ENCODE peak calls at places on chromosome 1, in seven cellular contexts. T is neuronal stem cell, B is ovary, S is tibial nerve, Y is breast epithelium, A is fibroblast of lung, N is H1. H is an unnamed sample. For H3K27me3, the result is how much of the 10 kb centered on the place peaks cover.

GRCh38 chr1:159188375-159188788 is 16.3 kb upstream of the ACKR1 start:
- DNase-seq in A (peak), T (peak), S (peak), N (peak), B (peak), Y (no peak), H (peak)

GRCh38 chr1:184745929-184746583 is 8.6 kb downstream of the EDEM3 start:
- DNase-seq in Y (no peak), T (no peak), S (no peak), B (no peak), A (no peak), N (no peak), H (no peak)

GRCh38 chr1:5686925-5687706 is 305.1 kb downstream of the NPHP4 start:
- DNase-seq in A (no peak), T (no peak), Y (no peak), B (no peak), S (no peak), N (no peak), H (no peak)

GRCh38 chr1:5478156-5478695 is 514.0 kb downstream of the NPHP4 start:
- DNase-seq in Y (no peak), N (no peak), T (no peak), S (no peak), A (no peak), B (no peak), H (no peak)

GRCh38 chr1:204564835-204565234 is 48.6 kb downstream of the MDM4 start:
- DNase-seq in S (no peak), A (no peak), B (no peak), Y (no peak), T (no peak), N (no peak), H (no peak)

GRCh38 chr1:230125633-230126528 is 58.8 kb downstream of the GALNT2 start:
- DNase-seq in A (no peak), Y (no peak), B (no peak), N (no peak), S (no peak), T (no peak), H (no peak)

GRCh38 chr1:109944541-109944940 is 33.9 kb downstream of the CSF1 start:
- DNase-seq in B (no peak), N (no peak), T (no peak), A (no peak), S (no peak), Y (no peak), H (no peak)

GRCh38 chr1:231557898-231558710 is 29.6 kb downstream of the TSNAX start:
- DNase-seq in A (peak), T (no peak), N (no peak), S (no peak), Y (no peak), B (no peak), H (peak)

GRCh38 chr1:94401206-94401605 is 17.0 kb upstream of the ABCD3 start:
- DNase-seq in S (no peak), N (no peak), B (no peak), T (no peak), Y (no peak), A (no peak), H (peak)

GRCh38 chr1:77847621-77848080 is 40.8 kb upstream of the NEXN start:
- DNase-seq in A (no peak), T (no peak), N (no peak), B (no peak), Y (no peak), S (no peak), H (no peak)

GRCh38 chr1:31626451-31627202 is 9.1 kb downstream of the HCRTR1 start:
- DNase-seq in T (no peak), Y (no peak), B (peak), A (peak), S (no peak), N (no peak), H (no peak)

GRCh38 chr1:56409112-56409691 is 170.2 kb downstream of the PLPP3 start:
- DNase-seq in N (peak), T (no peak), B (no peak), Y (no peak), S (no peak), A (no peak), H (no peak)

GRCh38 chr1:76868916-76869315 is 1.6 kb downstream of the ST6GALNAC5 start:
- DNase-seq in T (peak), A (no peak), B (peak), N (no peak), Y (no peak), S (no peak), H (peak)

GRCh38 chr1:48236716-48237470 is 14.4 kb downstream of the SLC5A9 start:
- DNase-seq in N (no peak), T (peak), A (peak), Y (no peak), B (no peak), S (no peak), H (no peak)

GRCh38 chr1:2314803-2315710 is 76.3 kb downstream of the MORN1 start:
- DNase-seq in Y (no peak), N (no peak), A (peak), T (peak), S (no peak), B (peak), H (peak)

GRCh38 chr1:17655169-17655568 is 100.0 kb upstream of the ACTL8 start:
- DNase-seq in S (no peak), A (no peak), T (no peak), N (no peak), Y (no peak), B (no peak), H (no peak)

GRCh38 chr1:206451146-206451545 is 19.1 kb upstream of the IKBKE start:
- DNase-seq in Y (no peak), A (no peak), B (no peak), N (no peak), S (no peak), T (no peak), H (no peak)

GRCh38 chr1:35398739-35399138 is 130.2 kb downstream of the ZMYM4 start:
- DNase-seq in S (no peak), N (no peak), Y (no peak), B (no peak), T (no peak), A (no peak), H (no peak)

GRCh38 chr1:8495928-8496401 is 178.1 kb downstream of the SLC45A1 start:
- DNase-seq in Y (no peak), T (no peak), N (no peak), S (no peak), A (no peak), B (no peak), H (no peak)

GRCh38 chr1:36160949-36161485 is 5.1 kb downstream of the MAP7D1 start:
- DNase-seq in Y (no peak), A (peak), T (no peak), N (no peak), S (peak), B (peak), H (peak)

GRCh38 chr1:205602118-205602517 is 29.7 kb downstream of the ELK4 start:
- DNase-seq in N (no peak), T (no peak), Y (no peak), B (no peak), A (no peak), S (no peak), H (no peak)

GRCh38 chr1:56922070-56922469 is 43.7 kb downstream of the C8B start:
- DNase-seq in A (no peak), S (no peak), Y (no peak), B (no peak), T (no peak), N (no peak), H (no peak)

GRCh38 chr1:114177282-114177681 is 23.6 kb upstream of the SYT6 start:
- DNase-seq in A (no peak), T (no peak), S (peak), Y (no peak), N (no peak), B (peak), H (no peak)

GRCh38 chr1:119451158-119451557 is 36.2 kb downstream of the HSD3B2 start:
- DNase-seq in N (no peak), B (no peak), T (peak), Y (no peak), A (no peak), S (no peak), H (no peak)

GRCh38 chr1:190792873-190793272 is 315.2 kb upstream of the BRINP3 start:
- DNase-seq in S (no peak), N (no peak), A (no peak), B (no peak), Y (no peak), T (no peak), H (no peak)

GRCh38 chr1:81225769-81226602 is 574.7 kb upstream of the ADGRL2 start:
- DNase-seq in B (no peak), S (no peak), A (no peak), N (no peak), Y (no peak), T (peak), H (no peak)

GRCh38 chr1:15953791-15954201 is 22.1 kb downstream of the ZBTB17 start:
- DNase-seq in A (no peak), T (no peak), S (no peak), N (no peak), B (no peak), Y (no peak), H (no peak)

GRCh38 chr1:183970516-183971300 is 66.8 kb downstream of the COLGALT2 start:
- DNase-seq in S (no peak), B (no peak), Y (no peak), A (no peak), N (no peak), T (no peak), H (no peak)

GRCh38 chr1:36457691-36458090 is 6.5 kb downstream of the MRPS15 start:
- DNase-seq in S (no peak), A (no peak), T (no peak), Y (no peak), N (no peak), B (no peak), H (no peak)

GRCh38 chr1:79507770-79508169 is 501.2 kb upstream of the ADGRL4 start:
- DNase-seq in B (no peak), S (no peak), N (no peak), T (no peak), Y (no peak), A (no peak), H (no peak)

GRCh38 chr1:48093696-48094518 is 96.7 kb upstream of the TRABD2B start:
- DNase-seq in A (peak), S (peak), N (peak), B (peak), T (peak), Y (peak), H (peak)

GRCh38 chr1:243946946-243947345 is 96.9 kb upstream of the AKT3 start:
- DNase-seq in S (no peak), Y (no peak), N (peak), A (peak), T (no peak), B (no peak), H (no peak)

DNA sequence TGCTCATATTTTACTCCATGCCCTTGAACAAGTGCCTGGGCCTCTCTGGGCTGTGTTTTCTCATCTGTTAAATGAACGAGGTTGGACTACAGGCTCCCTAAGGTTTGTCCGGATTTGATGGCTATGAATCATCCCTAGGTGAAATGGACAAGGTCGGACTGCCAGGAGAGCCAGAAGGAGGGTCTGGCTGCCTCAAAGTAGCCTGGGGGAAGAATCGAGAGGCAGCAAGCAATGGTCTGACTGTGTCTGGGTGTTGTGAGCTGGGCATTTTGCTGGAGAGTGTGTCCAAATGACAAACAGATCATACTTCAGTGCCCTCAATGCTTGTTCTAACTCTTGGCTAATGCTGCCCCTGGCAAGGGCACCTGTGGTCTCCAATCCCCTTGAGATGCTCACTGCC is 730.9 kb downstream of the PTPRU start:
- DNase-seq in N (no peak), S (no peak), T (no peak), A (no peak), Y (no peak), B (no peak), H (no peak)
- H3K27me3 ChIP-seq in N (under half), S (under half), T (under half), A (under half), Y (under half), B (under half), H (under half)

GRCh38 chr1:152309955-152310354 is 15.1 kb downstream of the FLG start:
- DNase-seq in N (no peak), B (no peak), A (no peak), Y (no peak), S (no peak), T (no peak), H (no peak)

GRCh38 chr1:152313319-152313801 is 11.7 kb downstream of the FLG start:
- DNase-seq in S (no peak), Y (no peak), T (no peak), A (no peak), N (no peak), B (no peak), H (no peak)

GRCh38 chr1:152313970-152314369 is 11.1 kb downstream of the FLG start:
- DNase-seq in T (no peak), B (no peak), Y (no peak), N (no peak), A (no peak), S (no peak), H (no peak)
- H3K27me3 ChIP-seq in T (under half), B (under half), Y (under half), N (under half), A (under half), S (under half), H (under half)

DNA sequence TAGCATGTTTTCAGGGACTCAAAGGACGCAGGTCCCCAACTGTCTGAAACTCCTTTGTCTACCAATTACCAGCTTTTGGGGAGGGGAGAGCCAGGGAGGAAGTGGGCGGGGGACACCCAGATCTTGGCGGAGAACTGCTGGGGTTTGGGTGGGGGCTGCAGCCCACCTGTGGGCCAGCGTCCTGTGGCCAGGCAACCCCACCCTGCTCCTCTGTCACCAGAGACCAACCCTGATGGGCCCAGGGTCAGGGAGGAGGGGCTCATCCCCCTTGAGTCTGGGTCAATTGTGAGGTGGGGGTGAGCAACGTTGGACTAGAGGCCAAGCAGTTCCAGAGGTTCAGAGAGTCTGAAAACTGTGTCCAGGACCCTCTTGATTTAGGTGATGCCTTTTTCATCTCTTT is 96.1 kb upstream of the TARDBP start:
- DNase-seq in B (no peak), A (no peak), T (no peak), Y (no peak), N (no peak), S (no peak), H (no peak)
- H3K27me3 ChIP-seq in B (under half), A (under half), T (under half), Y (under half), N (under half), S (under half), H (under half)

DNA sequence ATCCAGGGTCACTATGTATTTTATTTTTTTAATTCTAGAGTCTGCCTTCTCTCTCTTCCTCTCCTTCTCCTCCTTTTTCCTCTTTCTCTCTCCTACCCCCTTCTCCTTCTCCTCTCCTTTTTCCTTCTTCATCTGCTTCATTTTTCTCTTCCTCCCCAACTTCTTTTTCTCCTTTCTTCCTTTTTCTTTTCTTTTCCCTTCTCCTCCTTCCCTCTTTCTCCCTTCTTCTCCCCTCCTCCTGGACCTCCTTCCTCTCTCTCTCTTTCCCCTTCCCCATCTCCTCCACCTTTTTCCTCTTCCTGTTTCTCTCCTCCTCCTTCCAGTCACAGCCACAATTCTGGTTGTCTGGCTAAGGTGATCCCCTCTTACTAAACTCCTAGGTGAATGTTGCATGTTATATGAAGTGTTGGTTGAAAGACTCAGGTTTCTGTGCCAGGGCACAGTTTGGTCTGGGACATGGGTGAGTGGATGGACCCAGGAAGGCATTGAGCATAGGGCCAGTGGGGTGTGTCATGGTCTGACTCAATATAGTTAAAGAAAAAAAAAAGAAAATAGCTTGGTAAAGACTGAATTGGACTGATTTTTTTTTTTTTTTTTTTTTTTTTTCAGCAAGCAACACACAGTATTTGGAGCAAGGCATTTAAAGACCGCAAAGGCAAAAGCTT is 266.9 kb downstream of the TGFB2 start:
- DNase-seq in Y (no peak), N (no peak), T (no peak), B (no peak), S (no peak), A (no peak), H (peak)
- H3K27me3 ChIP-seq in Y (under half), N (under half), T (under half), B (under half), S (under half), A (under half), H (under half)

DNA sequence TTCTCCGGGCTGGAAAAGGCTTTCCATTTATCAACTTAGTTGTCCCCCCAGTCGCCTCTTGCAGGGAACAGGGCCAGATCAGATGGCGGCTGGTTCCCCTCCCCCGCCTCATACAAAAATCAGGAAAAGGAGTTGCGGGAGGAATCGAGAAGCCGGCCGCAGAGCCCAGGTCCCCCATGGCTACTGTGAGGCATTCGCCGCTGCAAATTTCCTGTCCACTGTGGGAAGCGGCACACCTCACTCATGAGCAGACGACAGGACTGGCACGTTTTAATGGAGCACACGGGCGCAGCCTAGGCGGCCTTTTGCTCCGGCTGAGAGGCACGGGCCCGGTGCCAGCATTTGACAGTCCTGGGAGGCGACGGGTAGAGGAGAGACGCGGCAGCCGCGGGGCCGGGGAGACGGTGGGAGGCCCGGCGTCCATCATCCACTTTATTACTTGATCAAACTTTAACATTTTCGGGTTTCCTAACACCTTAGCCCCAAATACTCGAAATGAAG is 1.1 kb downstream of the GNG4 start:
- DNase-seq in A (no peak), N (no peak), B (peak), S (no peak), Y (no peak), T (no peak), H (no peak)
- H3K27me3 ChIP-seq in A (under half), N (under half), B (under half), S (half or more), Y (under half), T (under half), H (under half)

DNA sequence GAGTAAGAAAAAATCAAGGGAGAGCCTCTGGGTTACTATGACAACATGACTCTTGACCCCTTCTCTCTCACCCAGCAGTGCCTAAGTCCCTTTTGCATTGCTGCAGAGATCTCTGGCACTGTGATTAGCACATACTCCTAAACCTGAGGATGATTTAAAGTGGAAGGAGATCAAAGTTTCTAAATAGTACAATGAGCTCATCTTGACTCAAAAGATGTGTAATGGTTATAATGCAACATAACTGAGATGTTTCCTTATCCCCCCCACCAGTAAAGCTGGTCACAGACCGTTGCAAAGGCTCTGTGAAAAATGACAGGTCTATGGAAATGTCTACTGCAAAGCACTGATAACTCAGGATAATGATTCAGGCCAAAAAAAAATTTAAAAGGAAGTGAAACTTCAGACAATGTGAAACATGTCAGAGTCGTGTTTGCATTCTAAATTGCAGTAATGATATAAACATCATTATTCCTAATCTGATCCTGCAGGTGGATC is 519.2 kb downstream of the KIF26B start:
- DNase-seq in A (peak), B (no peak), N (no peak), T (no peak), S (no peak), Y (no peak), H (no peak)
- H3K27me3 ChIP-seq in A (under half), B (under half), N (under half), T (under half), S (under half), Y (under half), H (under half)

GRCh38 chr1:39727221-39727931 is 11.3 kb upstream of the PPIE start:
- DNase-seq in B (no peak), T (no peak), Y (no peak), A (no peak), N (no peak), S (no peak), H (no peak)

GRCh38 chr1:39726600-39726999 is 12.1 kb upstream of the PPIE start:
- DNase-seq in Y (no peak), A (no peak), B (no peak), T (no peak), S (no peak), N (no peak), H (no peak)

GRCh38 chr1:39727932-39728317 is 10.8 kb upstream of the PPIE start:
- DNase-seq in B (no peak), N (no peak), A (no peak), T (no peak), Y (no peak), S (no peak), H (no peak)

GRCh38 chr1:39729842-39730241 is 8.8 kb upstream of the PPIE start:
- DNase-seq in N (no peak), B (no peak), A (no peak), S (no peak), T (no peak), Y (no peak), H (no peak)

GRCh38 chr1:39729030-39729429 is 9.7 kb upstream of the PPIE start:
- DNase-seq in B (no peak), Y (no peak), N (no peak), S (no peak), T (no peak), A (no peak), H (peak)
- H3K27me3 ChIP-seq in B (under half), Y (under half), N (half or more), S (half or more), T (half or more), A (under half), H (under half)

DNA sequence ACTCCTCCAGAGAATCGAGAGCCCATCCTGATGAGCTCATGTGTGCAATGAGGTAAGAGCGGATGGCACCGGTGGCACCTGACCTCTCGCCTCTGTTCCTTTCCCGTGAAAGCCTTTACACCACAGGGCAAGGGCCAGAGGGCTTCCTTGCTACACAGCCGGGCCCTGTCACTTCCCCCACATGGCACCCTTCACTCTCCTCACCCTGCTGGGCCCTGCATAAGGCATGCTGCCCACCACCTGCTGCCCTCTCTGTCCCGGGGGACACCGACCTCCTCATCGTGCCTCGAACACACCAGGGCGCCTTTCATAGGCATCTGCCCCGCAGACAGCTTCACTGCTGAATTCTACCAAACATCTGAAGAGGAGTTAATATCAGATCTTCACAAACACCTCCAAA is 45.1 kb upstream of the C1orf174 start:
- DNase-seq in S (no peak), N (no peak), Y (no peak), T (no peak), B (no peak), A (no peak), H (no peak)
- H3K27me3 ChIP-seq in S (under half), N (under half), Y (under half), T (under half), B (under half), A (under half), H (under half)

GRCh38 chr1:147635342-147635741 is 35.0 kb downstream of the ACP6 start:
- DNase-seq in Y (no peak), S (no peak), B (no peak), N (no peak), A (no peak), T (no peak), H (no peak)
- H3K27me3 ChIP-seq in Y (under half), S (under half), B (under half), N (under half), A (under half), T (under half), H (under half)